ENCODE peak calls at places on chromosomes 7 and 10, in four cellular contexts. C is mammary epithelial cell, P is aorta, L is Karpas-422. V is an unnamed sample.
A peak's percentile ranks its signal among the peaks of the same experiment; 100 is the strongest.

GRCh38 chr7:16357921-16358320 is 63.4 kb downstream of the CRPPA start:
- DNase-seq in C (no peak), P (peak; percentile 43), L (no peak), V (no peak)

GRCh38 chr10:74977913-74978847 is 133.3 kb upstream of the SAMD8 start:
- DNase-seq in C (no peak), P (no peak), L (no peak), V (no peak)

GRCh38 chr10:35079763-35080162 is 10.4 kb downstream of the CUL2 start:
- DNase-seq in C (peak; percentile 70), P (no peak), L (no peak), V (no peak)

GRCh38 chr10:63415635-63416244 is 50.0 kb downstream of the JMJD1C start:
- DNase-seq in C (no peak), P (no peak), L (no peak), V (no peak)

GRCh38 chr10:114284346-114285071 is 45.5 kb downstream of the VWA2 start:
- DNase-seq in C (no peak), P (no peak), L (no peak), V (no peak)

GRCh38 chr7:113657603-113658002 is 261.2 kb downstream of the PPP1R3A start:
- DNase-seq in C (no peak), P (no peak), L (no peak), V (no peak)

GRCh38 chr10:76309744-76310441 is 878.5 kb downstream of the LRMDA start:
- DNase-seq in C (no peak), P (peak; percentile 62), L (no peak), V (no peak)

GRCh38 chr7:24722386-24723177 is 34.7 kb downstream of the GSDME start:
- DNase-seq in C (no peak), P (no peak), L (no peak), V (no peak)

GRCh38 chr7:17147409-17147808 is 151.0 kb upstream of the AHR start:
- DNase-seq in C (no peak), P (no peak), L (no peak), V (no peak)

GRCh38 chr10:59682986-59683937 is 26.4 kb downstream of the SLC16A9 start:
- DNase-seq in C (peak; percentile 25), P (no peak), L (no peak), V (no peak)

GRCh38 chr7:112788778-112789343 is 1.3 kb downstream of the TMEM168 start:
- DNase-seq in C (no peak), P (no peak), L (peak; percentile 41), V (no peak)

GRCh38 chr7:50214141-50214670 is 90.3 kb upstream of the IKZF1 start:
- DNase-seq in C (no peak), P (no peak), L (no peak), V (no peak)

GRCh38 chr7:50212016-50212325 is 92.5 kb upstream of the IKZF1 start:
- DNase-seq in C (no peak), P (no peak), L (no peak), V (no peak)

GRCh38 chr7:50214771-50215170 is 89.7 kb upstream of the IKZF1 start:
- DNase-seq in C (no peak), P (no peak), L (no peak), V (no peak)

GRCh38 chr7:50212666-50213621 is 91.6 kb upstream of the IKZF1 start:
- DNase-seq in C (no peak), P (no peak), L (peak; percentile 70), V (no peak)

GRCh38 chr7:50213622-50214017 is 90.9 kb upstream of the IKZF1 start:
- DNase-seq in C (no peak), P (no peak), L (no peak), V (no peak)
- H3K27ac ChIP-seq in C (no peak overlapping the region), P (no peak overlapping the region), L (no peak overlapping the region), V (no peak overlapping the region)

GRCh38 chr10:129962092-129962494 is 2.0 kb downstream of the EBF3 start:
- DNase-seq in C (no peak), P (no peak), L (no peak), V (no peak)
- H3K27ac ChIP-seq in C (no peak overlapping the region), P (no peak overlapping the region), L (no peak overlapping the region), V (no peak overlapping the region)

GRCh38 chr7:139232377-139232717 is 1.3 kb downstream of the UBN2 start:
- DNase-seq in C (no peak), P (no peak), L (peak; percentile 76), V (no peak)
- H3K27ac ChIP-seq in C (peak overlapping the region; percentile 90), P (no peak overlapping the region), L (no peak overlapping the region), V (peak overlapping the region; percentile 66)

DNA sequence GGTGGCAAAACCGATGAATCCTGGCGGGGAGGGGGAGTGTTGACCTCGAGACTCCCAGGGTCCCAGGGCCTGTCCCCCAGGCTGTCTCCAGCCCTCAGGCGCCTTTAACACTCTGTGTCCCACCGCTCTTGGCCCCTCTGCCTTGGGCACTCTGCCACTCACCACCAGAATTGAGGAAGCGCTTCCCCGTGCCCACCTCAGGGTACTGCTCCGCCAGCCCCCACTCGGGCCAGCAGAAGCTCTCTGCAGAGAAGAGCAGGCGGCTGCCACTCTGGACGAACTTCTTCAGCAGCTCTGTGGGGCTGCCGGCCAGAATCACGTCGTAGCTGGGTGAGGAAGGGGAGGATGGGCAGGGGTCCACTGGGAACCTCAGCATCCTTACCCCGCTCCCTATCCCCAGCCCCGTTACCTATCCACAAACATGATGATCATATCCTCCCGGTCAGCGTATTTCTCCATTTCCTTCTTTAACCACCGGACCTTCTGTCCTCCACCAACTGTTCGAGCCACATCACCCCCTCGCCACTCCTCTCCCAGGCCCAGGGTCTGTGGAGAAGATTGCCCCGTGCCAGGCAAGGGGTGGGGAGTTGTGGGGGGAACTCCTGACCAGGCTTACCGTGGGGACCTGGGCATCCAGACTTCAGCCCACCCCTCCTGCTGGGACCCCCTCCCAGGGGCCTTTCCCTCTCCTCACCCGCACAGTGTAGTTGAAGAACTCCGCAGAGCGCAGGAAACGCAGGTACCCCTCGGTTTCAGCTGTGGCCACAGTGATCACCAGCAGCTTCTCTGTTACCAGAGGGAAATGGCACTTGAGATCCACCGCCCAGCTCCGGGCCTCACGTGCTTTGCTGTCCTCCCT is 1.2 kb downstream of the PLOD3 start:
- DNase-seq in C (no peak), P (peak; percentile 69), L (peak; percentile 58), V (no peak)
- H3K27ac ChIP-seq in C (peak overlapping the region; percentile 89), P (no peak overlapping the region), L (peak overlapping the region; percentile 6), V (no peak overlapping the region)

GRCh38 chr10:87506988-87507387 is 2.3 kb downstream of the MINPP1 start:
- DNase-seq in C (no peak), P (no peak), L (no peak), V (no peak)

GRCh38 chr10:87503892-87504291 is 801 bp upstream of the MINPP1 start:
- DNase-seq in C (peak; percentile 18), P (no peak), L (no peak), V (no peak)

GRCh38 chr10:87505366-87506113 is 847 bp downstream of the MINPP1 start:
- DNase-seq in C (peak; percentile 59), P (peak; percentile 60), L (peak; percentile 67), V (no peak)

GRCh38 chr10:87504307-87504666 is 406 bp upstream of the MINPP1 start:
- DNase-seq in C (no peak), P (no peak), L (no peak), V (no peak)

DNA sequence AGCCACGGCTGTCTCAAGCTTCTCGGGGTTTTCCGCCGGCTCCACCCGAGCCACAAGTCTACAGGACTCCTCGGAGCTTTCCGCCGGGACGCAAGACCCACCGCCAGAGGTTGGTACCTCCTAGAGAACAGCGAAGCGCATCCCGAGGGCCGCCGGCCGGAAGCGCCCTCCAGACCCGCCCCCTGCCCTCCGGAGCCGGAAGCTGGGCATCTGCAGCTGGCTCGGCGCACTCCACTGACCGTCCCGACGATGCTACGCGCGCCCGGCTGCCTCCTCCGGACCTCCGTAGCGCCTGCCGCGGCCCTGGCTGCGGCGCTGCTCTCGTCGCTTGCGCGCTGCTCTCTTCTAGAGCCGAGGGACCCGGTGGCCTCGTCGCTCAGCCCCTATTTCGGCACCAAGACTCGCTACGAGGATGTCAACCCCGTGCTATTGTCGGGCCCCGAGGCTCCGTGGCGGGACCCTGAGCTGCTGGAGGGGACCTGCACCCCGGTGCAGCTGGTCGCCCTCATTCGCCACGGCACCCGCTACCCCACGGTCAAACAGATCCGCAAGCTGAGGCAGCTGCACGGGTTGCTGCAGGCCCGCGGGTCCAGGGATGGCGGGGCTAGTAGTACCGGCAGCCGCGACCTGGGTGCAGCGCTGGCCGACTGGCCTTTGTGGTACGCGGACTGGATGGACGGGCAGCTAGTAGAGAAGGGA is at the start of gene MINPP1:
- DNase-seq in C (peak; percentile 89), P (peak; percentile 90), L (peak; percentile 86), V (peak; percentile 24)
- H3K27ac ChIP-seq in C (peak within 1 kb of the TSS; percentile 74), P (peak within 1 kb of the TSS; percentile 24), L (peak within 1 kb of the TSS; percentile 13), V (peak within 1 kb of the TSS; percentile 80)

GRCh38 chr10:122505011-122505410 is 43.7 kb downstream of the HTRA1 start:
- DNase-seq in C (no peak), P (no peak), L (no peak), V (no peak)

GRCh38 chr10:122504551-122504950 is 43.2 kb downstream of the HTRA1 start:
- DNase-seq in C (peak; percentile 72), P (peak; percentile 93), L (no peak), V (no peak)

GRCh38 chr10:122500726-122501125 is 39.4 kb downstream of the HTRA1 start:
- DNase-seq in C (no peak), P (peak; percentile 29), L (no peak), V (no peak)

GRCh38 chr10:122503886-122504285 is 42.5 kb downstream of the HTRA1 start:
- DNase-seq in C (no peak), P (no peak), L (no peak), V (no peak)

GRCh38 chr10:122503004-122503403 is 41.7 kb downstream of the HTRA1 start:
- DNase-seq in C (no peak), P (no peak), L (no peak), V (no peak)
- H3K27ac ChIP-seq in C (no peak overlapping the region), P (no peak overlapping the region), L (no peak overlapping the region), V (no peak overlapping the region)

DNA sequence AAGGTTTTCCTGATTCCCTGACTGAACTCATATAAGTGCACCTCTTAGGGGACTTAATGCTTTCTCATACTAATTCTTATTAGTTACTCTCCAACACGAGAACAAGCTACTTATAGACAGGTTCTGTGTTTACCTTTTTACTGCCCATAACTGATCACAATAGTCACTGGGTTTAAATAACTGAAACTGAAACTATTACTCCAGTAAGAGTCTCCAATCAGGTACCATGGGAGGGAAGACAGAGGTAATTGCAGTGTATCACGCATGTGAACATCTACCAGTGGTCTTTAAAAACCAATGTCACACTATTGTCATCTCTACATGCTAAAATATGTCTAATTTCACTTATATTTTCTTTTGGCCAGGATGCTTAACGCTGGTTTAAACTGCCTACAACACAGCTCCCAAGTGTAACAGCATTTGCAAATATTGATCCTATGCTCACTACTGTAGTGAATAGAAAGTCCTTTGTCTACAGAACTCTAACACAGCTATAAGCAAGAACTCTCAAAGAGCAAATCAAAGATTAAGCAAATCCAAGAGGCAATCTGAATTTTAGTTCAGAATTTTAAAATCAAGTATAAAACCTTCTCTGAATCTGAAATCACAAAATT is 3.6 kb downstream of the GDI2 start:
- DNase-seq in C (no peak), P (no peak), L (no peak), V (no peak)
- H3K27ac ChIP-seq in C (no peak overlapping the region), P (no peak overlapping the region), L (peak overlapping the region; percentile 78), V (no peak overlapping the region)

GRCh38 chr10:130495891-130496642 is 359.9 kb downstream of the GLRX3 start:
- DNase-seq in C (no peak), P (no peak), L (no peak), V (peak; percentile 2)
- H3K27ac ChIP-seq in C (no peak overlapping the region), P (no peak overlapping the region), L (no peak overlapping the region), V (no peak overlapping the region)